ENCODE peak calls at places on chromosomes 13 and 19, in eight cellular contexts. G is activated CD8-positive, alpha-beta T cell treated with anti-CD3 and anti-CD28 coated beads, Interleukin-2, amount 10 ng/mL, durations not matched to agents 7 days and 5 days; Y is stimulated activated naive CD8-positive, alpha-beta T cell treated with anti-CD3 and anti-CD28 coated beads, Interleukin-15, amount 100 ng/mL, for 72 hours; O is fibroblast of villous mesenchyme; U is mesenchymal stem cell; K is A549; L is activated CD4-positive, alpha-beta T cell treated with anti-CD3 and anti-CD28 coated beads for 48 hours; E is SHP77 treated with DMSO at 0.1 percent for 48 hours. P is an unnamed sample.

GRCh38 chr19:55584871-55585270 is 4.2 kb upstream of the ZNF579 start:
- DNase-seq in K (no peak), U (no peak), L (no peak), G (no peak), O (no peak), E (no peak), Y (no peak), P (no peak)

GRCh38 chr19:7908742-7909461 is 5.2 kb downstream of the MAP2K7 start:
- DNase-seq in G (no peak), K (no peak), E (no peak), U (no peak), L (no peak), Y (no peak), O (no peak), P (no peak)

GRCh38 chr13:24148414-24149305 is 11.9 kb upstream of the SPATA13 start:
- DNase-seq in G (no peak), L (no peak), E (no peak), Y (no peak), O (peak), K (peak), U (peak), P (no peak)

GRCh38 chr19:5881543-5882299 is 11.4 kb upstream of the FUT5 start:
- DNase-seq in G (no peak), K (no peak), O (no peak), E (no peak), U (no peak), L (no peak), Y (no peak), P (no peak)

GRCh38 chr19:34806976-34807860 is 34.2 kb upstream of the ZNF599 start:
- DNase-seq in O (no peak), G (no peak), Y (no peak), L (no peak), E (no peak), K (no peak), U (no peak), P (no peak)

GRCh38 chr13:75365724-75366173 is 116.2 kb downstream of the TBC1D4 start:
- DNase-seq in L (peak), U (peak), K (peak), E (no peak), O (no peak), Y (peak), G (peak), P (peak)

GRCh38 chr19:11737964-11738745 is 591 bp downstream of the ZNF823 start:
- DNase-seq in Y (peak), O (peak), G (peak), E (no peak), K (no peak), U (peak), L (peak), P (peak)

GRCh38 chr19:16566161-16566560 is 6.1 kb downstream of the SLC35E1 start:
- DNase-seq in U (no peak), O (no peak), E (no peak), K (no peak), G (peak), L (peak), Y (peak), P (no peak)

GRCh38 chr13:51767100-51767499 is 36.9 kb downstream of the DHRS12 start:
- DNase-seq in G (no peak), U (no peak), K (no peak), E (no peak), L (no peak), Y (no peak), O (no peak), P (no peak)

GRCh38 chr13:24624363-24624762 is 55.8 kb upstream of the ATP12A start:
- DNase-seq in K (no peak), U (no peak), E (no peak), L (no peak), O (no peak), G (no peak), Y (no peak), P (no peak)

GRCh38 chr19:29623726-29624488 is 17.8 kb downstream of the POP4 start:
- DNase-seq in Y (peak), L (peak), G (peak), E (no peak), K (no peak), O (no peak), U (no peak), P (no peak)

P was measured in GM06990.